ENCODE peak calls at places on chromosomes 12 and 14, in eight cellular contexts. One of them, this sample, is unnamed.

GRCh38 chr12:96045566-96045965 is 10.2 kb upstream of the LTA4H start:
- DNase-seq in A549: no peak
- DNase-seq in ovary: no peak
- DNase-seq in left lung: peak; percentile 71
- DNase-seq in uterus: no peak
- DNase-seq in Calu3: no peak
- DNase-seq in natural killer cell: peak; percentile 37
- DNase-seq in AG10803: no peak
- DNase-seq in this sample: peak; percentile 32

GRCh38 chr12:58877243-58877743 is 43.0 kb downstream of the LRIG3 start:
- DNase-seq in uterus: no peak
- DNase-seq in A549: peak; percentile 8
- DNase-seq in left lung: no peak
- DNase-seq in Calu3: peak; percentile 86
- DNase-seq in ovary: no peak
- DNase-seq in natural killer cell: no peak
- DNase-seq in AG10803: peak; percentile 86
- DNase-seq in this sample: no peak

GRCh38 chr12:89051065-89051677 is 301.1 kb downstream of the DUSP6 start:
- DNase-seq in ovary: no peak
- DNase-seq in AG10803: peak; percentile 69
- DNase-seq in uterus: no peak
- DNase-seq in natural killer cell: no peak
- DNase-seq in A549: peak; percentile 51
- DNase-seq in Calu3: peak; percentile 52
- DNase-seq in left lung: no peak
- DNase-seq in this sample: no peak

GRCh38 chr12:115051378-115051777 is 367.4 kb upstream of the TBX3 start:
- DNase-seq in uterus: no peak
- DNase-seq in A549: no peak
- DNase-seq in left lung: no peak
- DNase-seq in ovary: no peak
- DNase-seq in Calu3: no peak
- DNase-seq in AG10803: no peak
- DNase-seq in natural killer cell: no peak
- DNase-seq in this sample: no peak

GRCh38 chr14:59254911-59255545 is 66.6 kb downstream of the DAAM1 start:
- DNase-seq in Calu3: no peak
- DNase-seq in A549: no peak
- DNase-seq in uterus: peak; percentile 24
- DNase-seq in AG10803: peak; percentile 80
- DNase-seq in left lung: no peak
- DNase-seq in natural killer cell: no peak
- DNase-seq in ovary: no peak
- DNase-seq in this sample: no peak

GRCh38 chr12:130147875-130148596 is 14.2 kb upstream of the FZD10 start:
- DNase-seq in natural killer cell: no peak
- DNase-seq in AG10803: no peak
- DNase-seq in left lung: no peak
- DNase-seq in uterus: no peak
- DNase-seq in Calu3: no peak
- DNase-seq in ovary: no peak
- DNase-seq in A549: no peak
- DNase-seq in this sample: no peak

GRCh38 chr12:20599757-20600156 is 95.4 kb upstream of the SLCO1C1 start:
- DNase-seq in Calu3: no peak
- DNase-seq in left lung: no peak
- DNase-seq in A549: no peak
- DNase-seq in natural killer cell: no peak
- DNase-seq in uterus: no peak
- DNase-seq in AG10803: peak; percentile 4
- DNase-seq in ovary: no peak
- DNase-seq in this sample: no peak

GRCh38 chr12:121181181-121181580 is 28.7 kb upstream of the P2RX4 start:
- DNase-seq in natural killer cell: no peak
- DNase-seq in Calu3: no peak
- DNase-seq in uterus: no peak
- DNase-seq in A549: no peak
- DNase-seq in ovary: no peak
- DNase-seq in left lung: no peak
- DNase-seq in AG10803: peak; percentile 85
- DNase-seq in this sample: no peak

GRCh38 chr12:112308184-112308583 is 74.0 kb downstream of the HECTD4 start:
- DNase-seq in ovary: no peak
- DNase-seq in natural killer cell: no peak
- DNase-seq in uterus: no peak
- DNase-seq in AG10803: no peak
- DNase-seq in Calu3: no peak
- DNase-seq in A549: no peak
- DNase-seq in left lung: no peak
- DNase-seq in this sample: no peak

GRCh38 chr14:56119221-56119967 is 1.2 kb downstream of the PELI2 start:
- DNase-seq in left lung: peak; percentile 62
- DNase-seq in natural killer cell: peak; percentile 51
- DNase-seq in A549: peak; percentile 13
- DNase-seq in uterus: peak; percentile 42
- DNase-seq in ovary: peak; percentile 48
- DNase-seq in Calu3: peak; percentile 42
- DNase-seq in AG10803: peak; percentile 38
- DNase-seq in this sample: peak; percentile 48

GRCh38 chr14:21092147-21093011 is 6.1 kb downstream of the ZNF219 start:
- DNase-seq in uterus: peak; percentile 87
- DNase-seq in natural killer cell: peak; percentile 94
- DNase-seq in left lung: peak; percentile 87
- DNase-seq in A549: peak; percentile 74
- DNase-seq in Calu3: peak; percentile 90
- DNase-seq in ovary: peak; percentile 73
- DNase-seq in AG10803: peak; percentile 59
- DNase-seq in this sample: peak; percentile 94

GRCh38 chr14:75877292-75877691 is 104.5 kb downstream of the TGFB3 start:
- DNase-seq in Calu3: no peak
- DNase-seq in A549: no peak
- DNase-seq in AG10803: peak; percentile 86
- DNase-seq in natural killer cell: no peak
- DNase-seq in ovary: no peak
- DNase-seq in uterus: no peak
- DNase-seq in left lung: peak; percentile 58
- DNase-seq in this sample: no peak

GRCh38 chr14:53807108-53807507 is 149.5 kb downstream of the BMP4 start:
- DNase-seq in A549: no peak
- DNase-seq in AG10803: no peak
- DNase-seq in left lung: no peak
- DNase-seq in ovary: no peak
- DNase-seq in Calu3: no peak
- DNase-seq in natural killer cell: no peak
- DNase-seq in uterus: no peak
- DNase-seq in this sample: no peak

GRCh38 chr14:56135001-56135400 is 16.8 kb downstream of the PELI2 start:
- DNase-seq in natural killer cell: no peak
- DNase-seq in ovary: no peak
- DNase-seq in left lung: no peak
- DNase-seq in uterus: no peak
- DNase-seq in AG10803: no peak
- DNase-seq in Calu3: no peak
- DNase-seq in A549: no peak
- DNase-seq in this sample: no peak

GRCh38 chr12:52495385-52495784 is 2.3 kb upstream of the KRT6A start:
- DNase-seq in ovary: no peak
- DNase-seq in left lung: no peak
- DNase-seq in Calu3: no peak
- DNase-seq in natural killer cell: no peak
- DNase-seq in A549: peak; percentile 41
- DNase-seq in AG10803: peak; percentile 13
- DNase-seq in uterus: no peak
- DNase-seq in this sample: no peak

GRCh38 chr12:89574736-89575208 is 48.9 kb upstream of the POC1B start:
- DNase-seq in AG10803: peak; percentile 91
- DNase-seq in ovary: peak; percentile 9
- DNase-seq in natural killer cell: no peak
- DNase-seq in left lung: no peak
- DNase-seq in Calu3: no peak
- DNase-seq in A549: no peak
- DNase-seq in uterus: no peak
- DNase-seq in this sample: no peak

DNA sequence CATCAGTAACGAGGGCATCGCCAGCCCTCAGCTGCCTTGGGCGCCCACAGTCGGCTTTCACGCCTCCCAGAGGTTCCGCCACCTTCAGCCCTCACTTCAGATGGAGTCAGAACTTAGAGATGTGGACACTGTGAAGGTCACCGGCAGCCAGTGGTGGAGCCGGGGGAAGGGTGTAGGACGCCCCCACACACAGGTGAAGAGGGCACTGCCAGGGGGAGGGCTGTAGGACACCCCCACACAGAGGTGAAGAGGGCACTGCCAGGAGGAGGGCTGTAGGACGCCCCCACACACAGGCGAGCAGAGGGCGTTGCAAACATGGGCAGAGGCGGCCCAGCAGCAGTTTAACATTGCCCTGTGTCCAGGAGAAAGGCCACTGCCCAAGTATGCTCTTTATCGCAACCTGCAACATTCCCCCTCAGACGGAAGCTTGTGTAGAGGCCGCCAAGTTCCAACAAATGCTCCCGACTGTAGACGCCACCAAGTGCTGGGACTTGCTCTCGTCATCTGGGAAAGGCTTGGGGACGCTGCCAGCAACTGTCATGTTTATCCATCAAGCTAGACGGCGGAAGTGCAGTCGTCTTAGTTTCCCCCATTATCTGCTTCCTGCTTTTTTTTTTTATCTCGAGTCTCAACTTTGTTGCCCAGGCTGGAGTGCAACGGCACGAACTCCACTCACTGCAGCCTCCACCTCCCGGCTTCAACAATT is 4.9 kb upstream of the ANKLE2 start:
- DNase-seq in natural killer cell: no peak
- DNase-seq in AG10803: peak; percentile 11
- DNase-seq in A549: no peak
- DNase-seq in left lung: peak; percentile 79
- DNase-seq in Calu3: no peak
- DNase-seq in ovary: no peak
- DNase-seq in uterus: no peak
- DNase-seq in this sample: no peak
- TF ChIP-seq CTCF in natural killer cell: no peak
- TF ChIP-seq CTCF in AG10803: no peak
- TF ChIP-seq CTCF in A549: no peak
- TF ChIP-seq CTCF in left lung: no peak
- TF ChIP-seq CTCF in Calu3: no peak
- TF ChIP-seq CTCF in ovary: no peak
- TF ChIP-seq CTCF in uterus: no peak
- TF ChIP-seq CTCF in this sample: no peak

DNA sequence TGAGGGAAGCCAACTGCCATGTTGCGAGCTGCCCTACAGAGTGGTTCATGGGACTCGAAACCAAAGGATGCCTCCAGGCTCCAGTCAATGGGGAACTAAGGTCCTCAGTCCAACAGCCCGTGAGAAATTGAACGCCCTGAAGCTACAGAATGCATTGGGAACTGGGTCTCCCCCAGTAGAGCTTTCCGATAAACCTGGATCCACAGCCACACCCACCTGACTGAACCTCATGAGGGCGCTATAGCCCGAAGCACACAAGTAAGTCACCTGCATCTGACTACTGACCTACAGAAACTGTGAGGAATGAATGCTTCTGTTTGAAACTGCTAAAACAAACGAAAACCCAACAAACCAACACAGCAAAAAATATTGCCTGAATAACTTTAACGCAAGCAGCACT is 1297.7 kb downstream of the AACS start:
- DNase-seq in A549: no peak
- DNase-seq in left lung: no peak
- DNase-seq in AG10803: no peak
- DNase-seq in Calu3: no peak
- DNase-seq in uterus: no peak
- DNase-seq in natural killer cell: no peak
- DNase-seq in ovary: no peak
- DNase-seq in this sample: no peak
- TF ChIP-seq CTCF in A549: no peak
- TF ChIP-seq CTCF in left lung: no peak
- TF ChIP-seq CTCF in AG10803: no peak
- TF ChIP-seq CTCF in Calu3: no peak
- TF ChIP-seq CTCF in uterus: no peak
- TF ChIP-seq CTCF in natural killer cell: no peak
- TF ChIP-seq CTCF in ovary: no peak
- TF ChIP-seq CTCF in this sample: no peak

DNA sequence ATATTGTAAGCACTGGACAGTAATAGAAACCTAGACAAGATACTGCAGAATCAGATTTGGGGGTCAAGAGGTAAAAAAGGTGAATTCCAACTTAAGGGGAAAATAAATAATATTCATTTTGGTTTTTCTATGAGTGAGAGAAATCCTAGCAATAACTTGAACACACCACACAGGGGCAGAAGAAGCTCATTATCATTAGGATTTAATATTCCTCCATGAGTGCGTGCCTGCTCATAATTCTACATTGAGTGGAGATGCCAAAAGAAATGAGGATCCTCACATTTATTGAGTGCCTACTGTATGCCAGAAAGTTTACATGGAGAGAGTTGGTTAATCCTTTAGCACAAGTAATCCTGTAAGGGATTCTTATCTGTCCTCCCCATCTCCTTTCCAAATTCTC is 40.5 kb upstream of the C14orf132 start:
- DNase-seq in uterus: no peak
- DNase-seq in ovary: no peak
- DNase-seq in Calu3: no peak
- DNase-seq in natural killer cell: no peak
- DNase-seq in AG10803: peak; percentile 50
- DNase-seq in left lung: no peak
- DNase-seq in A549: no peak
- DNase-seq in this sample: no peak
- TF ChIP-seq CTCF in uterus: peak; percentile 34
- TF ChIP-seq CTCF in ovary: no peak
- TF ChIP-seq CTCF in Calu3: no peak
- TF ChIP-seq CTCF in natural killer cell: no peak
- TF ChIP-seq CTCF in AG10803: peak; percentile 66
- TF ChIP-seq CTCF in left lung: peak; percentile 36
- TF ChIP-seq CTCF in A549: peak; percentile 55
- TF ChIP-seq CTCF in this sample: no peak

GRCh38 chr12:1171657-1172056 is 180.6 kb downstream of the ERC1 start:
- DNase-seq in A549: no peak
- DNase-seq in Calu3: peak; percentile 2
- DNase-seq in natural killer cell: no peak
- DNase-seq in ovary: no peak
- DNase-seq in uterus: no peak
- DNase-seq in left lung: no peak
- DNase-seq in AG10803: no peak
- DNase-seq in this sample: no peak

GRCh38 chr12:1174659-1175058 is 183.6 kb downstream of the ERC1 start:
- DNase-seq in uterus: no peak
- DNase-seq in Calu3: no peak
- DNase-seq in A549: no peak
- DNase-seq in AG10803: no peak
- DNase-seq in ovary: no peak
- DNase-seq in left lung: no peak
- DNase-seq in natural killer cell: no peak
- DNase-seq in this sample: no peak

GRCh38 chr12:1173806-1174617 is 183.0 kb downstream of the ERC1 start:
- DNase-seq in left lung: no peak
- DNase-seq in AG10803: no peak
- DNase-seq in natural killer cell: no peak
- DNase-seq in uterus: no peak
- DNase-seq in ovary: no peak
- DNase-seq in A549: no peak
- DNase-seq in Calu3: no peak
- DNase-seq in this sample: no peak

GRCh38 chr12:1167784-1168183 is 176.8 kb downstream of the ERC1 start:
- DNase-seq in A549: no peak
- DNase-seq in natural killer cell: no peak
- DNase-seq in Calu3: no peak
- DNase-seq in left lung: no peak
- DNase-seq in AG10803: no peak
- DNase-seq in ovary: no peak
- DNase-seq in uterus: no peak
- DNase-seq in this sample: no peak

GRCh38 chr12:1170411-1170810 is 179.4 kb downstream of the ERC1 start:
- DNase-seq in uterus: no peak
- DNase-seq in A549: no peak
- DNase-seq in AG10803: no peak
- DNase-seq in Calu3: no peak
- DNase-seq in left lung: no peak
- DNase-seq in ovary: no peak
- DNase-seq in natural killer cell: no peak
- DNase-seq in this sample: no peak
- TF ChIP-seq CTCF in uterus: no peak
- TF ChIP-seq CTCF in A549: no peak
- TF ChIP-seq CTCF in AG10803: no peak
- TF ChIP-seq CTCF in Calu3: no peak
- TF ChIP-seq CTCF in left lung: no peak
- TF ChIP-seq CTCF in ovary: no peak
- TF ChIP-seq CTCF in natural killer cell: no peak
- TF ChIP-seq CTCF in this sample: no peak

This sample was measured in activated B cell treated with CpG ODN at 0.5 μM for 24 hours.